ENCODE peak calls at places on chromosome 1, in five cellular contexts. W is lower lobe of right lung, S is progenitor cell of endocrine pancreas, B is tibial artery, Z is activated B cell treated with CpG ODN at 0.5 μM for 24 hours. D is an unnamed sample.

GRCh38 chr1:201456499-201457309 is 12.3 kb downstream of the PHLDA3 start:
- DNase-seq in W (peak; percentile 70), S (no peak), B (peak; percentile 92), Z (no peak), D (no peak)

GRCh38 chr1:153260473-153260979 is 1.0 kb downstream of the LORICRIN start:
- DNase-seq in W (no peak), S (no peak), B (no peak), Z (no peak), D (no peak)

GRCh38 chr1:227923353-227924167 is 24.2 kb downstream of the WNT9A start:
- DNase-seq in W (no peak), S (no peak), B (no peak), Z (no peak), D (no peak)

GRCh38 chr1:44367932-44368331 is 12.9 kb upstream of the ERI3 start:
- DNase-seq in W (no peak), S (no peak), B (no peak), Z (no peak), D (no peak)

GRCh38 chr1:24567792-24568388 is 12.0 kb downstream of the NCMAP start:
- DNase-seq in W (peak; percentile 86), S (no peak), B (no peak), Z (no peak), D (peak; percentile 63)

GRCh38 chr1:169796411-169796810 is 1.7 kb upstream of the METTL18 start:
- DNase-seq in W (no peak), S (no peak), B (no peak), Z (no peak), D (no peak)

GRCh38 chr1:36203554-36204346 is 20.5 kb upstream of the THRAP3 start:
- DNase-seq in W (peak; percentile 84), S (no peak), B (peak; percentile 78), Z (no peak), D (peak; percentile 85)

GRCh38 chr1:44605904-44606615 is 68.2 kb downstream of the TMEM53 start:
- DNase-seq in W (no peak), S (no peak), B (no peak), Z (no peak), D (no peak)

GRCh38 chr1:224266105-224266935 is 63.7 kb downstream of the NVL start:
- DNase-seq in W (no peak), S (no peak), B (no peak), Z (no peak), D (no peak)

GRCh38 chr1:236214761-236215160 is 67.0 kb downstream of the ERO1B start:
- DNase-seq in W (no peak), S (no peak), B (no peak), Z (no peak), D (no peak)

GRCh38 chr1:222004034-222004433 is 262.1 kb upstream of the DUSP10 start:
- DNase-seq in W (no peak), S (no peak), B (no peak), Z (no peak), D (no peak)

GRCh38 chr1:117897551-117897950 is 31.9 kb downstream of the GDAP2 start:
- DNase-seq in W (no peak), S (no peak), B (no peak), Z (no peak), D (no peak)

GRCh38 chr1:182720465-182720864 is 36.1 kb upstream of the RGS8 start:
- DNase-seq in W (no peak), S (no peak), B (no peak), Z (no peak), D (no peak)

GRCh38 chr1:228082975-228083870 is 715 bp downstream of the ARF1 start:
- DNase-seq in W (peak; percentile 79), S (peak; percentile 56), B (peak; percentile 53), Z (no peak), D (peak; percentile 58)

DNA sequence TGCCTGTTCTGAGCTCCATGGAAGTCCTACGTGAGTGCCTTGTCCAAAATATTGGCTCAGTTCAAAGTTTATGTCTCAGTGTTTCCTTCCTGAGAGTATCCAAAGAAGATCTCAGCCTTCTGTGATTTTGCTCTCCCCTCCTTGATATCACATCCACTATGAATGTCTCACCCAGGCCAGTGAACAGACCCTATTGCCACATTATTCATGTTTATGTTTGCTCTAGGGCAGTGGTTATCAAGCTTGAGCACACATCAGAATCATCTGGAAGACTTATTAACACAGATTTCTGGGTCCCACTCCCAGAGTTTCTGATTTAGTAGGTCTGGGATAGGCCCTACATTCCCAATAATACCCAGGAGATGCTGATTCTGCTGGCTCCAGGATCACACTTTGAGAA is 145.0 kb upstream of the FGGY start:
- DNase-seq in W (no peak), S (no peak), B (no peak), Z (no peak), D (no peak)
- TF ChIP-seq CTCF in W (no peak), S (no peak), B (no peak), Z (no peak), D (no peak)

DNA sequence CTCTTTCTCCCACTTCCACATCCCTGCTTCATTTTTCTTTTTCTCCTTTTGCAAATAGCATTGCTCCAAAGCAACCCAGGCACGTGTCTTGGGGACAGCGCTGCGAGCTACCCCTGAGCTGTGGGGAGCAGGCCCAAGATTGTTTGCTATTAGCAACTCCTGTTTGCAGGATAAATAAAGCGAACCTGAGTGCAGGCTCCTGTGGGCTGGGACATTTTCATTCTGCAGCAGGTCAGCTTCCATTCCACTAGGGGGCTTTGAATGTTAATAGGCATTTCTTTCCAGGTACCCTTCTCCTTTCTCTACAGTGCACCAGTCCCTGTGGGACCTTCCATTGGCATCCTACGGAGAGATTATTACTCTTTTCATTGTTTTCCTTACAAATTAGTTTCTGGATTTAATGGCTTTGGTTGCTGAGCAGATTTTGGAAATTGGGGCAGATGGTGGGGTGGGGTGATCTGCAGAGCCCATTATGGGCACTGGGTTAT is 54.0 kb downstream of the OLFML3 start:
- DNase-seq in W (no peak), S (peak; percentile 12), B (no peak), Z (no peak), D (no peak)
- TF ChIP-seq CTCF in W (peak; percentile 43), S (peak; percentile 71), B (peak; percentile 12), Z (no peak), D (peak; percentile 65)

GRCh38 chr1:65254320-65255087 is 54.8 kb upstream of the DNAJC6 start:
- DNase-seq in W (peak; percentile 87), S (peak; percentile 74), B (peak; percentile 69), Z (peak; percentile 81), D (peak; percentile 53)
- TF ChIP-seq CTCF in W (peak; percentile 21), S (no peak), B (no peak), Z (no peak), D (no peak)

DNA sequence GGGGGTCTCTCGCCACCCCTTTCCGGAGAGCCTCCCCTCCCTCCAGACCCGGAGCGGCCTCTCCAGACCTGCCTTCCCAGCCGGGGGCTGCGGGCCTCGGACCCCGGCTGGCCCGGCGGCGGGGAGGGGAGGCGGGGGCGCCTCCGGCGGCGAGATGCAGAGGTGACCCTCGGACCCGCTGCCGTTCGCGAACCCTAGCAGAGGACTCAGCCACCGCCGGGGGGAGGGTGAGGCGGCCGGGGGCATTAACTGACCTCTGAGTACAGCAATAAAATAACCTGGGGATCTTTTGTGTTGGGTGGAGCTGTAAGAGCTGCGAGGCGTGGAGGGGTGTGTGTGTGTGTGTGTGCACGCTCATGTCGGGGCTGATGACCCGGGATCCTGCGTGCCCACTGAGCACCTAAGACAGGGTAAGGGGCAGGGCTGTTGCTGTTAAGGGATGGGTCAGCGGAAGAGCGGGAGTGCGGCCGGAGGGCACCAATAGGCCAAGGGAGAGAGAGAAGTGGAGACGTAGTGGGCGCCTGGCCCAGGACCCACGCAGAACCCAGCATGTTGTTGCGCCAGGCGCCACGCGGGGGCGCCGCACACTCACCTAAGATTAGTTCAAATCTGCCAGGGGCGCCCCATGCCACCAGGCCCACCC is 6.3 kb downstream of the HAPLN2 start:
- DNase-seq in W (peak; percentile 66), S (peak; percentile 41), B (peak; percentile 45), Z (peak; percentile 66), D (no peak)
- TF ChIP-seq CTCF in W (peak; percentile 81), S (peak; percentile 70), B (peak; percentile 79), Z (peak; percentile 27), D (peak; percentile 95)

DNA sequence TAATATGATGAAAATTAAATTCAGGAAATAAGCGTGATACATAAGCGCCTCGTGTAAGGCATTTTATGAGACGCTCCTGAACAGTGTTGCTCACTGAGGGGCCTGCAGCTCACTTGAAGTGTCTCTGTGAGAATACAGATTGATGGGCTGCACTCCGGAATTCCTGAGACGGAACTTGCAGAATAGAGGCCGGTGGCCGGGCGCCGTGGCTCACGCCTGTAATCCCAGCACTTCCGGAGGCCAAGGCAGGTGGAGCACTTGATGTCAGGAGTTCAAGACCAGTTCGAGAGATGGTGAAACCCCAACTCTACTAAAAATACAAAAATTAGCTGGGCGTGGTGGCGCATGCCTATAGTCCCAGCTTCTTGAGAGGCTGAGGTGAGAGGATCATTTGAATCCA is 49.5 kb upstream of the HNRNPU start:
- DNase-seq in W (no peak), S (no peak), B (no peak), Z (no peak), D (no peak)
- TF ChIP-seq CTCF in W (no peak), S (no peak), B (no peak), Z (no peak), D (no peak)

D was measured in CD14-positive monocyte.